ENCODE peak calls at places on chromosomes 13 and 19, in six cellular contexts. X is HuH-7.5; S is breast epithelium; Q is MV-4-11; I is stimulated activated CD4-positive, alpha-beta T cell treated with anti-CD3 and anti-CD28 coated beads, TNF-alpha, amount 100 ng/mL, for 48 hours; Z is upper lobe of left lung. R is an unnamed sample.

GRCh38 chr19:47122359-47123335 is 8.0 kb upstream of the SAE1 start:
- DNase-seq in X (no peak), Q (no peak), S (no peak), Z (no peak), I (no peak), R (no peak)

GRCh38 chr13:52061587-52061986 is 37.1 kb downstream of the UTP14C start:
- DNase-seq in Q (no peak), S (no peak), X (no peak), Z (no peak), I (no peak), R (no peak)

GRCh38 chr19:14073925-14074838 is 1.6 kb downstream of the MISP3 start:
- DNase-seq in X (peak; percentile 65), I (peak; percentile 40), S (no peak), Q (no peak), Z (peak; percentile 78), R (no peak)

GRCh38 chr19:31448221-31448657 is 99.0 kb upstream of the TSHZ3 start:
- DNase-seq in Q (no peak), Z (no peak), I (no peak), X (no peak), S (no peak), R (no peak)

GRCh38 chr19:33390908-33391630 is 17.6 kb downstream of the CEBPG start:
- DNase-seq in Z (peak; percentile 75), S (peak; percentile 43), I (no peak), X (no peak), Q (no peak), R (no peak)

GRCh38 chr19:49210108-49210900 is 52.7 kb downstream of the TRPM4 start:
- DNase-seq in X (no peak), S (no peak), I (peak; percentile 44), Z (peak; percentile 82), Q (no peak), R (peak; percentile 14)

GRCh38 chr19:49362048-49362925 is at the start of gene TEAD2:
- DNase-seq in Q (no peak), X (peak; percentile 75), S (no peak), I (no peak), Z (peak; percentile 94), R (no peak)

GRCh38 chr19:32876919-32877285 is 7.3 kb upstream of the SLC7A9 start:
- DNase-seq in X (no peak), I (no peak), Z (peak; percentile 71), Q (no peak), S (no peak), R (no peak)

GRCh38 chr19:47419789-47420188 is 462 bp upstream of the MEIS3 start:
- DNase-seq in Z (peak; percentile 64), S (no peak), X (no peak), I (no peak), Q (no peak), R (no peak)

R was measured in NB4.